ENCODE peak calls at places on chromosome 13, in four cellular contexts. One of them, this sample, is unnamed.

GRCh38 chr13:19862511-19863313 is 737 bp downstream of the ZMYM5 start:
- DNase-seq in AG10803: peak; percentile 17
- DNase-seq in WERI-Rb-1: no peak
- DNase-seq in kidney epithelial cell: no peak
- DNase-seq in this sample: no peak

GRCh38 chr13:106114981-106115554 is 420.4 kb downstream of the EFNB2 start:
- DNase-seq in WERI-Rb-1: no peak
- DNase-seq in AG10803: peak; percentile 73
- DNase-seq in kidney epithelial cell: no peak
- DNase-seq in this sample: no peak

GRCh38 chr13:99977334-99977911 is 4.2 kb upstream of the ZIC2 start:
- DNase-seq in WERI-Rb-1: no peak
- DNase-seq in kidney epithelial cell: no peak
- DNase-seq in AG10803: no peak
- DNase-seq in this sample: no peak

GRCh38 chr13:63481334-63481733 is 2065.7 kb upstream of the PCDH20 start:
- DNase-seq in kidney epithelial cell: no peak
- DNase-seq in WERI-Rb-1: peak; percentile 6
- DNase-seq in AG10803: peak; percentile 61
- DNase-seq in this sample: no peak

GRCh38 chr13:76745246-76746200 is 140.7 kb downstream of the KCTD12 start:
- DNase-seq in AG10803: no peak
- DNase-seq in kidney epithelial cell: no peak
- DNase-seq in WERI-Rb-1: no peak
- DNase-seq in this sample: no peak

GRCh38 chr13:68234278-68234677 is 1004.1 kb upstream of the PCDH9 start:
- DNase-seq in WERI-Rb-1: no peak
- DNase-seq in AG10803: no peak
- DNase-seq in kidney epithelial cell: no peak
- DNase-seq in this sample: no peak

GRCh38 chr13:36913463-36913862 is 6.6 kb downstream of the SMAD9 start:
- DNase-seq in AG10803: no peak
- DNase-seq in WERI-Rb-1: no peak
- DNase-seq in kidney epithelial cell: no peak
- DNase-seq in this sample: no peak

GRCh38 chr13:33353210-33353609 is 67.7 kb upstream of the STARD13 start:
- DNase-seq in AG10803: no peak
- DNase-seq in kidney epithelial cell: no peak
- DNase-seq in WERI-Rb-1: peak; percentile 35
- DNase-seq in this sample: no peak

GRCh38 chr13:28171266-28171665 is 32.9 kb downstream of the PAN3 start:
- DNase-seq in AG10803: no peak
- DNase-seq in WERI-Rb-1: no peak
- DNase-seq in kidney epithelial cell: no peak
- DNase-seq in this sample: no peak

GRCh38 chr13:51435002-51435578 is 17.7 kb downstream of the INTS6 start:
- DNase-seq in kidney epithelial cell: no peak
- DNase-seq in WERI-Rb-1: no peak
- DNase-seq in AG10803: peak; percentile 20
- DNase-seq in this sample: no peak

GRCh38 chr13:76656496-76656895 is 229.7 kb downstream of the KCTD12 start:
- DNase-seq in kidney epithelial cell: no peak
- DNase-seq in AG10803: no peak
- DNase-seq in WERI-Rb-1: no peak
- DNase-seq in this sample: no peak

GRCh38 chr13:28322256-28322895 is 172.6 kb downstream of the FLT1 start:
- DNase-seq in AG10803: peak; percentile 53
- DNase-seq in kidney epithelial cell: no peak
- DNase-seq in WERI-Rb-1: no peak
- DNase-seq in this sample: no peak

GRCh38 chr13:23850134-23850533 is 39.1 kb downstream of the MIPEP start:
- DNase-seq in kidney epithelial cell: no peak
- DNase-seq in WERI-Rb-1: no peak
- DNase-seq in AG10803: no peak
- DNase-seq in this sample: no peak

GRCh38 chr13:82438320-82438719 is 1444.0 kb downstream of the SLITRK1 start:
- DNase-seq in AG10803: no peak
- DNase-seq in kidney epithelial cell: no peak
- DNase-seq in WERI-Rb-1: no peak
- DNase-seq in this sample: no peak

GRCh38 chr13:53052675-53053074 is 24.1 kb downstream of the OLFM4 start:
- DNase-seq in WERI-Rb-1: no peak
- DNase-seq in AG10803: no peak
- DNase-seq in kidney epithelial cell: no peak
- DNase-seq in this sample: no peak

GRCh38 chr13:48843630-48844380 is 131.9 kb upstream of the FNDC3A start:
- DNase-seq in kidney epithelial cell: no peak
- DNase-seq in WERI-Rb-1: no peak
- DNase-seq in AG10803: no peak
- DNase-seq in this sample: no peak

GRCh38 chr13:27182054-27182453 is 10.4 kb upstream of the USP12 start:
- DNase-seq in kidney epithelial cell: no peak
- DNase-seq in AG10803: no peak
- DNase-seq in WERI-Rb-1: no peak
- DNase-seq in this sample: no peak

GRCh38 chr13:34913040-34913439 is 29.0 kb upstream of the NBEA start:
- DNase-seq in kidney epithelial cell: peak; percentile 2
- DNase-seq in AG10803: peak; percentile 8
- DNase-seq in WERI-Rb-1: peak; percentile 12
- DNase-seq in this sample: no peak

GRCh38 chr13:75850915-75851314 is 214.8 kb downstream of the LMO7 start:
- DNase-seq in kidney epithelial cell: no peak
- DNase-seq in WERI-Rb-1: no peak
- DNase-seq in AG10803: no peak
- DNase-seq in this sample: no peak

GRCh38 chr13:80336335-80336734 is 4.6 kb downstream of the SPRY2 start:
- DNase-seq in kidney epithelial cell: no peak
- DNase-seq in AG10803: peak; percentile 56
- DNase-seq in WERI-Rb-1: no peak
- DNase-seq in this sample: no peak

DNA sequence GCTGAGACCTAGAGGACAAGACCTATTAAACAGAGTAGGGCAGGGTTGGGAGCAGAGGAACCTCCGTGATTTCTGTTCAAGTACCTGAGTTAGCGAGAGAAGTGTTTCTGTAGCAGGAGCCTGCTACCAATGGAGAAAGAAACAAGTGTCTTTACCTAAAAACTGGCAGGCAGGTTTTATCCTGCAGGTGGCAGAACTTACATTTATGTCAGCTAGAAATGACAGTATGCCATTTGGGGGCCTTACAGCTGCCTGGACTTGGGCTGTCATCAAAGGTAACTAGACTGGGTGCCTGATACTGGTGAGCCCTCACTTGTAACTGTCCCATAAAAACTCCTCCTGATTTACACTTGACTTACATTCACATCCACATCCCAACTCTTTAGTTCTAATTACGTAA is 185.3 kb upstream of the MIR17HG start:
- DNase-seq in AG10803: no peak
- DNase-seq in kidney epithelial cell: no peak
- DNase-seq in WERI-Rb-1: peak; percentile 52
- DNase-seq in this sample: no peak
- TF ChIP-seq CTCF in AG10803: no peak
- TF ChIP-seq CTCF in kidney epithelial cell: peak; percentile 16
- TF ChIP-seq CTCF in WERI-Rb-1: peak; percentile 50
- TF ChIP-seq CTCF in this sample: no peak

GRCh38 chr13:21557995-21558394 is 46.0 kb downstream of the MICU2 start:
- DNase-seq in AG10803: peak; percentile 30
- DNase-seq in kidney epithelial cell: no peak
- DNase-seq in WERI-Rb-1: peak; percentile 24
- DNase-seq in this sample: no peak
- TF ChIP-seq CTCF in AG10803: peak; percentile 46
- TF ChIP-seq CTCF in kidney epithelial cell: peak; percentile 44
- TF ChIP-seq CTCF in WERI-Rb-1: peak; percentile 52
- TF ChIP-seq CTCF in this sample: no peak

DNA sequence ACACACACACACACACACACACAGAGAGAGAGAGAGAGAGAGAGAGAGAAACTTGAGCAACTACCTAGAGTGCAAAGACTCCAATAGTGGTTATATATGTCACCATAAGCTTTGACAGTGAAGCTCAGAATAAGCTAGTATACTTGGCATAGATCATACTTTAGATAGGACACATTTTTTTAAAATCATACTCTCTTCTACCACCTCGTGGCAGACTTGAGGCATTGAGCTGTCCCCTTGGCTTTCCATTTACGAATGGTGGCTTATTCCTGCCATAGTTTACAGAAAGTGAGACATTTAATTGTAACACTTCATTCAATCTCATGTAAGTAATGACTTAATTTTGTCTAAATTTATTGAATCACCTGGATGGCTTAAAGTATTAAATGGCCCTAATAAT is 108.2 kb downstream of the EDNRB start:
- DNase-seq in kidney epithelial cell: no peak
- DNase-seq in WERI-Rb-1: no peak
- DNase-seq in AG10803: peak; percentile 23
- DNase-seq in this sample: no peak
- TF ChIP-seq CTCF in kidney epithelial cell: peak; percentile 16
- TF ChIP-seq CTCF in WERI-Rb-1: peak; percentile 20
- TF ChIP-seq CTCF in AG10803: peak; percentile 55
- TF ChIP-seq CTCF in this sample: peak; percentile 34

DNA sequence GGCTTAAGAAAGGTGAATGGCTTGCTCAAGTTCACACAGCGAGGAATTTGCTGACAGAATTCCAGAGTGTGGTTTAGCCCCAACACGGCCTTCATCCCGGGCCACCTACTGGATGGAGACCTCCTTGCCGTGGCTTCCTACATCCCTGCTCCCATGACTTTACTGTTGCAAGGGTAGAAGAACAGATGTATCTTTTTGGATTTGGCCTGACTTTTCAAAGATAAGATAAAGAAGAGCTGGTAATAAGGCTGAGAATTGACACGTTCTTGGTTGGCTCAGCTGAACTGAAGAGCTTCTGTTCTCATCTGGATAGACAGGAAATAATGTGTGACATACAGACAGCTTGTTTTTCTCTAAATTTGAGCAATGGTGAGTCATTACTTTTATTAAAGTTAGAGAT is 113.1 kb downstream of the KLF5 start:
- DNase-seq in kidney epithelial cell: no peak
- DNase-seq in AG10803: no peak
- DNase-seq in WERI-Rb-1: no peak
- DNase-seq in this sample: no peak
- TF ChIP-seq CTCF in kidney epithelial cell: no peak
- TF ChIP-seq CTCF in AG10803: no peak
- TF ChIP-seq CTCF in WERI-Rb-1: no peak
- TF ChIP-seq CTCF in this sample: no peak

DNA sequence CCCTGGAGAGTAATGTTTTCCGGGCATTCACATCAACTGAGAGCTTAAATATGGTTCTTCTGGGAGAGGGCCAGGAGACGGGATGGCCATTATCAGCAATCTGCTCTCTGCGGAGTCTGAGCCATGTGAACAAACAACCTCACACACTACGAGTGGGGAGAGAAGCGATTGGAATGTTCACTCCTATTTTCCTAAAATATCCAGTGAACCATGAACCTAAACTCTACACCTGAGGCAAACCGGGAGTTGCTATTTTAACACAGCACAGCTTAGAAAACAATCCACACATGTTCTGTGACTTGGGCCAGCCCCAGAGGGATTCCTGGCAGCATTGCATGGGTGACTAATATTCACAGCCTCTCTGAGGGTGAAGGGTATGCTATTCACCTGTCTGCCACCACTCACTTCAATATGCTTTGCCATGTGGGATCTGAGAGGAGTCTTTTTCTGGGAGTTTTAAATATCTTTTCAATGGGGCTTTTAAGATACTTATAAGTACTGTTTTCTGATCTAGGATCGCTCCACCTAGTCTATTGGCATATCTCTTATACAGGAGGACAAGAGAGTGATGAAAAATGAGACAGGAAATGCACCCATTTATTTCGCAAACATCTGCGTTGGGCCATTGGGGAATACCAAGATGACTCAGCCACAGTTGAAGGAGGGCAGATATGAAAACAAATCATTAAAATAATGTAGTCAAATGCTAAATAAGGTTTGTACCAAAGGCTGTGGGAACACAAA is 72.6 kb upstream of the SERP2 start:
- DNase-seq in WERI-Rb-1: no peak
- DNase-seq in kidney epithelial cell: peak; percentile 93
- DNase-seq in AG10803: peak; percentile 68
- DNase-seq in this sample: no peak
- TF ChIP-seq CTCF in WERI-Rb-1: no peak
- TF ChIP-seq CTCF in kidney epithelial cell: no peak
- TF ChIP-seq CTCF in AG10803: no peak
- TF ChIP-seq CTCF in this sample: no peak

GRCh38 chr13:40993987-40994386 is 25.1 kb downstream of the ELF1 start:
- DNase-seq in AG10803: no peak
- DNase-seq in kidney epithelial cell: peak; percentile 9
- DNase-seq in WERI-Rb-1: no peak
- DNase-seq in this sample: no peak
- TF ChIP-seq CTCF in AG10803: no peak
- TF ChIP-seq CTCF in kidney epithelial cell: no peak
- TF ChIP-seq CTCF in WERI-Rb-1: no peak
- TF ChIP-seq CTCF in this sample: no peak

GRCh38 chr13:110381029-110381360 is 73.9 kb downstream of the COL4A2 start:
- DNase-seq in AG10803: no peak
- DNase-seq in WERI-Rb-1: no peak
- DNase-seq in kidney epithelial cell: no peak
- DNase-seq in this sample: no peak
- TF ChIP-seq CTCF in AG10803: no peak
- TF ChIP-seq CTCF in WERI-Rb-1: no peak
- TF ChIP-seq CTCF in kidney epithelial cell: no peak
- TF ChIP-seq CTCF in this sample: no peak